ENCODE peak calls at places on chromosome 4, in seven cellular contexts. T is stimulated activated CD4-positive, alpha-beta T cell treated with anti-CD3 and anti-CD28 coated beads, Interleukin-15, amount 100 ng/mL, for 1 hour; Y is sigmoid colon; G is pancreas; S is activated naive CD4-positive, alpha-beta T cell treated with anti-CD3 and anti-CD28 coated beads, Interleukin-2, amount 50 U/mL, for 72 hours; Z is OCI-M1; O is non-pigmented ciliary epithelial cell. X is an unnamed sample.

GRCh38 chr4:77817304-77818076 is 1.7 kb downstream of the CNOT6L start:
- DNase-seq in T (no peak), Y (no peak), G (peak; percentile 28), S (no peak), Z (peak; percentile 71), O (no peak), X (peak; percentile 7)

GRCh38 chr4:71389149-71389840 is 50.5 kb downstream of the SLC4A4 start:
- DNase-seq in T (no peak), Y (peak; percentile 65), G (peak; percentile 17), S (no peak), Z (no peak), O (no peak), X (peak; percentile 35)

GRCh38 chr4:77629885-77630284 is 24.3 kb downstream of the CXCL13 start:
- DNase-seq in T (no peak), Y (no peak), G (no peak), S (no peak), Z (no peak), O (no peak), X (no peak)

GRCh38 chr4:55359397-55359916 is 13.4 kb downstream of the SRD5A3 start:
- DNase-seq in T (no peak), Y (peak; percentile 80), G (no peak), S (no peak), Z (no peak), O (no peak), X (no peak)

GRCh38 chr4:109665783-109666455 is 37.3 kb downstream of the CASP6 start:
- DNase-seq in T (no peak), Y (no peak), G (no peak), S (no peak), Z (no peak), O (no peak), X (no peak)

GRCh38 chr4:66575024-66575696 is 904.9 kb upstream of the EPHA5 start:
- DNase-seq in T (no peak), Y (no peak), G (peak; percentile 55), S (no peak), Z (no peak), O (peak; percentile 35), X (peak; percentile 99)

GRCh38 chr4:86356831-86357230 is 3.0 kb downstream of the MAPK10 start:
- DNase-seq in T (no peak), Y (no peak), G (no peak), S (no peak), Z (no peak), O (no peak), X (no peak)

GRCh38 chr4:99264927-99265326 is 25.9 kb downstream of the ADH1A start:
- DNase-seq in T (no peak), Y (no peak), G (no peak), S (no peak), Z (no peak), O (no peak), X (no peak)

GRCh38 chr4:168374772-168375523 is 56.4 kb upstream of the DDX60 start:
- DNase-seq in T (no peak), Y (no peak), G (peak; percentile 11), S (no peak), Z (no peak), O (no peak), X (no peak)

GRCh38 chr4:28313729-28314713 is 1453.4 kb downstream of the STIM2 start:
- DNase-seq in T (no peak), Y (no peak), G (no peak), S (no peak), Z (no peak), O (no peak), X (no peak)

GRCh38 chr4:75251547-75251946 is 262.7 kb downstream of the RCHY1 start:
- DNase-seq in T (no peak), Y (no peak), G (no peak), S (no peak), Z (no peak), O (no peak), X (no peak)

GRCh38 chr4:121656269-121656641 is 40.5 kb downstream of the ANXA5 start:
- DNase-seq in T (no peak), Y (no peak), G (peak; percentile 9), S (no peak), Z (peak; percentile 66), O (peak; percentile 64), X (no peak)

GRCh38 chr4:39025552-39026085 is 6.6 kb downstream of the TMEM156 start:
- DNase-seq in T (no peak), Y (no peak), G (no peak), S (no peak), Z (peak; percentile 83), O (no peak), X (no peak)

GRCh38 chr4:151646322-151646721 is 114.5 kb downstream of the GATB start:
- DNase-seq in T (no peak), Y (no peak), G (no peak), S (no peak), Z (peak; percentile 35), O (no peak), X (no peak)

GRCh38 chr4:188976644-188977115 is 837.4 kb downstream of the TRIML1 start:
- DNase-seq in T (no peak), Y (no peak), G (no peak), S (no peak), Z (peak; percentile 33), O (no peak), X (no peak)

GRCh38 chr4:4488405-4489404 is 53.1 kb downstream of the STX18 start:
- DNase-seq in T (peak; percentile 26), Y (peak; percentile 74), G (peak; percentile 38), S (no peak), Z (peak; percentile 85), O (peak; percentile 53), X (peak; percentile 14)

GRCh38 chr4:31007858-31008257 is 287.7 kb downstream of the PCDH7 start:
- DNase-seq in T (no peak), Y (no peak), G (no peak), S (no peak), Z (no peak), O (no peak), X (no peak)

GRCh38 chr4:150773032-150773431 is 191.1 kb downstream of the MAB21L2 start:
- DNase-seq in T (no peak), Y (no peak), G (no peak), S (no peak), Z (no peak), O (no peak), X (no peak)

GRCh38 chr4:82842593-82842992 is 44.0 kb upstream of the SCD5 start:
- DNase-seq in T (no peak), Y (no peak), G (no peak), S (no peak), Z (peak; percentile 3), O (no peak), X (no peak)

GRCh38 chr4:80186666-80187065 is 10.6 kb upstream of the PRDM8 start:
- DNase-seq in T (no peak), Y (no peak), G (no peak), S (no peak), Z (no peak), O (no peak), X (no peak)

GRCh38 chr4:26235500-26235899 is 85.3 kb upstream of the RBPJ start:
- DNase-seq in T (no peak), Y (peak; percentile 83), G (no peak), S (no peak), Z (no peak), O (no peak), X (no peak)

GRCh38 chr4:169612869-169613859 is 781 bp upstream of the NEK1 start:
- DNase-seq in T (peak; percentile 32), Y (peak; percentile 87), G (peak; percentile 41), S (peak; percentile 72), Z (peak; percentile 92), O (peak; percentile 47), X (no peak)

GRCh38 chr4:138535316-138535715 is 293.2 kb upstream of the SLC7A11 start:
- DNase-seq in T (no peak), Y (no peak), G (no peak), S (no peak), Z (peak; percentile 29), O (no peak), X (no peak)

GRCh38 chr4:9800878-9801277 is 19.4 kb downstream of the DRD5 start:
- DNase-seq in T (no peak), Y (no peak), G (no peak), S (no peak), Z (no peak), O (no peak), X (no peak)

GRCh38 chr4:5146248-5146647 is 95.0 kb downstream of the STK32B start:
- DNase-seq in T (no peak), Y (no peak), G (no peak), S (no peak), Z (no peak), O (no peak), X (no peak)

GRCh38 chr4:139933104-139933503 is 220.9 kb downstream of the MAML3 start:
- DNase-seq in T (no peak), Y (no peak), G (no peak), S (no peak), Z (no peak), O (no peak), X (no peak)

GRCh38 chr4:52263612-52264011 is 212.5 kb downstream of the SPATA18 start:
- DNase-seq in T (no peak), Y (no peak), G (no peak), S (no peak), Z (no peak), O (no peak), X (no peak)

GRCh38 chr4:186715077-186715476 is 8.6 kb downstream of the FAT1 start:
- DNase-seq in T (no peak), Y (no peak), G (no peak), S (no peak), Z (no peak), O (no peak), X (no peak)

GRCh38 chr4:15428611-15429010 is 778 bp downstream of the C1QTNF7 start:
- DNase-seq in T (no peak), Y (peak; percentile 85), G (no peak), S (no peak), Z (no peak), O (no peak), X (no peak)

GRCh38 chr4:22801391-22801790 is 108.7 kb downstream of the GBA3 start:
- DNase-seq in T (no peak), Y (no peak), G (no peak), S (no peak), Z (no peak), O (no peak), X (no peak)

GRCh38 chr4:5168891-5169290 is 117.6 kb downstream of the STK32B start:
- DNase-seq in T (no peak), Y (no peak), G (no peak), S (no peak), Z (no peak), O (no peak), X (no peak)

GRCh38 chr4:47536956-47537355 is 51.9 kb downstream of the ATP10D start:
- DNase-seq in T (no peak), Y (no peak), G (no peak), S (no peak), Z (no peak), O (no peak), X (no peak)

GRCh38 chr4:3287271-3287971 is 5.4 kb upstream of the RGS12 start:
- DNase-seq in T (no peak), Y (no peak), G (no peak), S (no peak), Z (no peak), O (no peak), X (no peak)